ENCODE peak calls at places on chromosomes 12 and 14, in ten cellular contexts. B is EH; L is iris pigment epithelial cell; K is HFFc6; A is anterior cingulate cortex; P is mesendoderm; O is CD8-positive, alpha-beta memory T cell; V is ovary; C is AG08395; D is cardiac muscle cell. U is an unnamed sample.

GRCh38 chr12:4114986-4115385 is 158.6 kb upstream of the CCND2 start:
- DNase-seq in P (peak), A (no peak), B (no peak), V (no peak), O (peak), D (no peak), L (no peak), K (no peak), C (no peak), U (no peak)

GRCh38 chr14:105168496-105168978 is at the start of gene JAG2:
- DNase-seq in A (peak), L (peak), P (peak), B (peak), D (peak), V (no peak), O (peak), C (no peak), K (no peak), U (no peak)

GRCh38 chr12:58421990-58422389 is 480.6 kb downstream of the ATP23 start:
- DNase-seq in P (no peak), V (no peak), L (no peak), K (no peak), A (no peak), D (no peak), O (no peak), C (no peak), B (no peak), U (no peak)

GRCh38 chr14:91870001-91870400 is 2.7 kb upstream of the TC2N start:
- DNase-seq in P (peak), C (no peak), A (no peak), O (peak), K (no peak), L (no peak), B (no peak), V (no peak), D (no peak), U (no peak)

GRCh38 chr12:130334399-130334798 is 3.3 kb upstream of the PIWIL1 start:
- DNase-seq in L (no peak), A (no peak), P (no peak), B (no peak), K (no peak), D (no peak), V (no peak), C (no peak), O (no peak), U (no peak)

GRCh38 chr14:68471029-68471963 is 321.6 kb downstream of the ZFP36L1 start:
- DNase-seq in V (no peak), A (no peak), D (no peak), P (no peak), K (no peak), O (no peak), B (no peak), C (no peak), L (no peak), U (no peak)

GRCh38 chr12:13945236-13945635 is 36.2 kb downstream of the GRIN2B start:
- DNase-seq in D (no peak), P (peak), O (no peak), K (no peak), A (no peak), B (no peak), C (no peak), V (no peak), L (no peak), U (no peak)

GRCh38 chr12:5505751-5506150 is 73.8 kb downstream of the NTF3 start:
- DNase-seq in P (no peak), D (no peak), C (no peak), K (no peak), A (no peak), O (no peak), B (no peak), L (no peak), V (no peak), U (no peak)

GRCh38 chr12:49365542-49365941 is 1.7 kb upstream of the SPATS2 start:
- DNase-seq in P (no peak), V (no peak), O (no peak), K (peak), L (peak), D (no peak), A (no peak), C (no peak), B (peak), U (no peak)

GRCh38 chr14:100015251-100015655 is 50.0 kb upstream of the EVL start:
- DNase-seq in P (peak), A (no peak), B (no peak), K (no peak), D (no peak), L (peak), V (no peak), C (no peak), O (no peak), U (no peak)

GRCh38 chr14:64293976-64294671 is at the start of gene ESR2:
- DNase-seq in O (peak), C (peak), D (peak), L (peak), V (peak), K (no peak), P (peak), B (peak), A (no peak), U (no peak)

GRCh38 chr14:68124050-68124449 is 304.5 kb downstream of the RAD51B start:
- DNase-seq in P (no peak), D (no peak), O (no peak), K (no peak), C (no peak), B (no peak), V (no peak), L (no peak), A (no peak), U (no peak)

GRCh38 chr12:85277900-85278597 is 2.0 kb upstream of the ALX1 start:
- DNase-seq in L (no peak), O (no peak), V (no peak), A (no peak), D (no peak), B (no peak), C (no peak), K (no peak), P (peak), U (no peak)

GRCh38 chr14:22314183-22314820 is 274.7 kb downstream of the DAD1 start:
- DNase-seq in K (peak), B (peak), P (peak), A (no peak), O (no peak), D (peak), L (peak), V (no peak), C (peak), U (no peak)

GRCh38 chr12:14769837-14770494 is 33.3 kb downstream of the WBP11 start:
- DNase-seq in V (peak), D (peak), O (peak), C (peak), P (peak), A (peak), K (peak), B (peak), L (peak), U (peak)

GRCh38 chr12:100716949-100717732 is 77.4 kb upstream of the ANO4 start:
- DNase-seq in P (peak), C (peak), O (no peak), V (no peak), A (no peak), B (peak), L (peak), D (peak), K (no peak), U (no peak)

GRCh38 chr12:6612652-6613014 is 5.5 kb upstream of the CHD4 start:
- DNase-seq in O (no peak), C (no peak), D (no peak), V (no peak), A (no peak), L (no peak), K (peak), B (no peak), P (no peak), U (no peak)

GRCh38 chr12:14774944-14775651 is 28.2 kb downstream of the WBP11 start:
- DNase-seq in O (no peak), A (no peak), V (peak), L (peak), P (peak), K (peak), D (peak), B (peak), C (peak), U (peak)

GRCh38 chr12:561908-562593 is 101.2 kb downstream of the NINJ2 start:
- DNase-seq in L (no peak), K (no peak), A (no peak), V (no peak), D (no peak), C (no peak), P (no peak), B (no peak), O (no peak), U (no peak)

GRCh38 chr12:9365296-9365695 is 157.1 kb upstream of the PZP start:
- DNase-seq in V (no peak), P (no peak), D (no peak), B (peak), A (no peak), C (peak), L (peak), O (no peak), K (no peak), U (no peak)

GRCh38 chr12:2963154-2963759 is 4.1 kb downstream of the TEAD4 start:
- DNase-seq in D (no peak), K (no peak), O (no peak), A (no peak), V (no peak), L (no peak), B (no peak), C (no peak), P (peak), U (no peak)

GRCh38 chr12:48889679-48890078 is 24.0 kb upstream of the RND1 start:
- DNase-seq in K (no peak), A (no peak), P (no peak), C (no peak), O (no peak), L (no peak), V (no peak), D (no peak), B (no peak), U (no peak)

GRCh38 chr12:92144631-92145480 is 790 bp downstream of the BTG1 start:
- DNase-seq in B (peak), O (peak), P (peak), K (peak), A (peak), C (no peak), D (peak), L (peak), V (peak), U (peak)

GRCh38 chr14:105577339-105577861 is 51.0 kb downstream of the TMEM121 start:
- DNase-seq in L (no peak), B (no peak), C (no peak), A (no peak), D (no peak), O (no peak), V (no peak), P (no peak), K (no peak), U (peak)

GRCh38 chr14:64915797-64916196 is 1.5 kb downstream of the CHURC1 start:
- DNase-seq in L (no peak), P (no peak), O (no peak), C (no peak), D (no peak), A (no peak), B (no peak), V (no peak), K (no peak), U (no peak)

GRCh38 chr12:23704992-23705943 is 244.2 kb downstream of the SOX5 start:
- DNase-seq in D (peak), P (peak), A (no peak), B (no peak), V (no peak), L (no peak), C (no peak), K (no peak), O (no peak), U (no peak)

GRCh38 chr14:86003998-86004397 is 474.1 kb downstream of the FLRT2 start:
- DNase-seq in K (no peak), D (no peak), L (peak), P (no peak), V (no peak), A (no peak), B (peak), C (no peak), O (no peak), U (no peak)

GRCh38 chr12:6226002-6226700 is 26.0 kb downstream of the CD9 start:
- DNase-seq in P (no peak), C (no peak), O (no peak), B (peak), L (peak), A (peak), D (no peak), V (peak), K (no peak), U (peak)